ENCODE peak calls at places on chromosome 13, in ten cellular contexts. F, S, T, G, X, M, B, R, U and A are unnamed samples.
A peak's percentile ranks its signal among the peaks of the same experiment; 100 is the strongest.

GRCh38 chr13:35388979-35389378 is 87.5 kb downstream of the MAB21L1 start:
- DNase-seq in R (no peak), G (no peak), F (no peak), B (no peak), U (no peak), M (no peak), S (no peak), T (no peak), X (peak; percentile 1), A (no peak)

GRCh38 chr13:45162194-45162593 is 38.7 kb downstream of the KCTD4 start:
- DNase-seq in B (no peak), R (no peak), F (no peak), U (no peak), T (no peak), S (no peak), M (no peak), G (no peak), X (peak; percentile 54), A (no peak)

GRCh38 chr13:36475468-36475867 is 43.2 kb downstream of the CCNA1 start:
- DNase-seq in R (no peak), S (no peak), G (no peak), F (no peak), X (peak; percentile 31), T (no peak), M (no peak), B (peak; percentile 58), U (no peak), A (no peak)

GRCh38 chr13:98998831-98999634 is 21.2 kb upstream of the DOCK9 start:
- DNase-seq in U (no peak), M (no peak), S (no peak), T (no peak), X (peak; percentile 36), G (peak; percentile 43), R (no peak), F (no peak), B (no peak), A (no peak)

GRCh38 chr13:110920038-110920437 is 5.2 kb upstream of the ANKRD10 start:
- DNase-seq in F (no peak), X (no peak), U (no peak), S (no peak), G (peak; percentile 62), R (no peak), B (no peak), M (no peak), T (no peak), A (no peak)

GRCh38 chr13:46655727-46656180 is 102.8 kb downstream of the LRCH1 start:
- DNase-seq in M (no peak), B (no peak), T (no peak), R (no peak), S (no peak), F (no peak), G (no peak), X (no peak), U (no peak), A (no peak)

GRCh38 chr13:24076636-24077035 is 83.9 kb upstream of the SPATA13 start:
- DNase-seq in S (no peak), R (no peak), G (no peak), F (no peak), T (no peak), M (no peak), X (no peak), U (no peak), B (no peak), A (no peak)

GRCh38 chr13:85806553-85807175 is 7.4 kb upstream of the SLITRK6 start:
- DNase-seq in S (no peak), F (no peak), U (no peak), R (no peak), B (peak; percentile 60), M (no peak), X (peak; percentile 52), T (no peak), G (peak; percentile 41), A (no peak)

GRCh38 chr13:96898855-96899254 is 95.4 kb downstream of the OXGR1 start:
- DNase-seq in U (no peak), T (no peak), M (no peak), X (no peak), B (no peak), F (no peak), S (no peak), R (no peak), G (no peak), A (no peak)

GRCh38 chr13:47945738-47946137 is 55.3 kb downstream of the SUCLA2 start:
- DNase-seq in T (no peak), R (no peak), X (peak; percentile 96), B (no peak), F (no peak), G (no peak), U (no peak), S (no peak), M (no peak), A (no peak)